ENCODE peak calls at places on chromosomes 11 and 22, in four cellular contexts. Y is hepatocyte, Q is colonic mucosa, K is fibroblast of the aortic adventitia. U is an unnamed sample.

GRCh38 chr11:115548878-115549528 is 44.8 kb upstream of the CADM1 start:
- DNase-seq in K (no peak), Y (peak), Q (peak), U (no peak)

GRCh38 chr11:7787239-7787638 is 9.5 kb downstream of the OR5P2 start:
- DNase-seq in Y (no peak), K (no peak), Q (no peak), U (no peak)

GRCh38 chr11:72583177-72583553 is 91.1 kb downstream of the PDE2A start:
- DNase-seq in K (no peak), Q (no peak), Y (no peak), U (no peak)

GRCh38 chr11:44904261-44905080 is 46.2 kb downstream of the TP53I11 start:
- DNase-seq in K (no peak), Y (no peak), Q (no peak), U (no peak)

GRCh38 chr11:123212406-123212805 is 17.4 kb upstream of the CLMP start:
- DNase-seq in K (peak), Y (no peak), Q (no peak), U (no peak)

GRCh38 chr22:24542641-24543040 is 12.3 kb downstream of the GUCD1 start:
- DNase-seq in K (no peak), Q (no peak), Y (no peak), U (no peak)

GRCh38 chr11:68128682-68129327 is 7.6 kb upstream of the CHKA start:
- DNase-seq in K (peak), Q (no peak), Y (peak), U (peak)

GRCh38 chr11:55401011-55401410 is 33.2 kb downstream of the OR4A15 start:
- DNase-seq in Q (no peak), Y (no peak), K (no peak), U (no peak)

GRCh38 chr11:125923012-125923579 is 18.8 kb downstream of the DDX25 start:
- DNase-seq in K (peak), Q (peak), Y (peak), U (peak)

GRCh38 chr22:49046546-49047305 is 780.9 kb downstream of the BRD1 start:
- DNase-seq in Y (peak), K (no peak), Q (peak), U (no peak)

GRCh38 chr11:122033631-122034030 is 82.4 kb downstream of the BLID start:
- DNase-seq in Q (no peak), Y (no peak), K (no peak), U (no peak)

GRCh38 chr11:2317354-2318050 is 15.7 kb downstream of the TSPAN32 start:
- DNase-seq in Q (no peak), Y (no peak), K (no peak), U (no peak)

GRCh38 chr11:12799373-12799835 is 125.2 kb downstream of the TEAD1 start:
- DNase-seq in K (no peak), Y (no peak), Q (no peak), U (no peak)

GRCh38 chr22:38754247-38755154 is 1.3 kb downstream of the SUN2 start:
- DNase-seq in Q (peak), K (peak), Y (peak), U (peak)

GRCh38 chr22:41334215-41334614 is 32.9 kb downstream of the ZC3H7B start:
- DNase-seq in K (no peak), Q (no peak), Y (no peak), U (no peak)

GRCh38 chr11:70779433-70780245 is 381.3 kb downstream of the CTTN start:
- DNase-seq in Q (no peak), K (no peak), Y (no peak), U (no peak)

GRCh38 chr11:116353517-116353916 is 419.3 kb downstream of the BUD13 start:
- DNase-seq in K (no peak), Y (peak), Q (no peak), U (no peak)

GRCh38 chr11:13168281-13168680 is 109.3 kb upstream of the BMAL1 start:
- DNase-seq in Q (no peak), Y (peak), K (no peak), U (no peak)

GRCh38 chr11:19344661-19345518 is 104.1 kb upstream of the E2F8 start:
- DNase-seq in Y (peak), K (peak), Q (peak), U (peak)

GRCh38 chr11:9838961-9839360 is 175.1 kb downstream of the SWAP70 start:
- DNase-seq in Q (no peak), Y (no peak), K (no peak), U (no peak)

GRCh38 chr11:112394304-112394703 is 133.6 kb upstream of the PLET1 start:
- DNase-seq in Q (no peak), Y (no peak), K (no peak), U (no peak)

GRCh38 chr11:104333977-104334376 is 170.0 kb upstream of the PDGFD start:
- DNase-seq in K (no peak), Y (peak), Q (no peak), U (no peak)

GRCh38 chr11:126739499-126740145 is 260.9 kb downstream of the KIRREL3 start:
- DNase-seq in Y (no peak), Q (no peak), K (peak), U (no peak)

GRCh38 chr11:43687120-43687791 is 6.7 kb downstream of the HSD17B12 start:
- DNase-seq in Q (peak), K (peak), Y (no peak), U (no peak)

GRCh38 chr11:47464479-47464878 is 15.5 kb upstream of the RAPSN start:
- DNase-seq in Y (no peak), K (no peak), Q (no peak), U (no peak)

GRCh38 chr11:59429924-59430516 is 3.8 kb upstream of the OR5A2 start:
- DNase-seq in Y (peak), Q (peak), K (peak), U (peak)

GRCh38 chr11:73760066-73760679 is 701 bp downstream of the RAB6A start:
- DNase-seq in Q (peak), K (peak), Y (peak), U (no peak)

GRCh38 chr22:43129426-43130425 is 13.5 kb downstream of the MCAT start:
- DNase-seq in Q (no peak), Y (no peak), K (no peak), U (no peak)

GRCh38 chr22:43126506-43127165 is 16.1 kb downstream of the BIK start:
- DNase-seq in Q (peak), K (peak), Y (peak), U (peak)

GRCh38 chr22:43128116-43128515 is 15.1 kb downstream of the MCAT start:
- DNase-seq in K (no peak), Y (no peak), Q (no peak), U (no peak)

GRCh38 chr22:43127166-43127908 is 15.9 kb downstream of the MCAT start:
- DNase-seq in K (no peak), Y (peak), Q (peak), U (no peak)

DNA sequence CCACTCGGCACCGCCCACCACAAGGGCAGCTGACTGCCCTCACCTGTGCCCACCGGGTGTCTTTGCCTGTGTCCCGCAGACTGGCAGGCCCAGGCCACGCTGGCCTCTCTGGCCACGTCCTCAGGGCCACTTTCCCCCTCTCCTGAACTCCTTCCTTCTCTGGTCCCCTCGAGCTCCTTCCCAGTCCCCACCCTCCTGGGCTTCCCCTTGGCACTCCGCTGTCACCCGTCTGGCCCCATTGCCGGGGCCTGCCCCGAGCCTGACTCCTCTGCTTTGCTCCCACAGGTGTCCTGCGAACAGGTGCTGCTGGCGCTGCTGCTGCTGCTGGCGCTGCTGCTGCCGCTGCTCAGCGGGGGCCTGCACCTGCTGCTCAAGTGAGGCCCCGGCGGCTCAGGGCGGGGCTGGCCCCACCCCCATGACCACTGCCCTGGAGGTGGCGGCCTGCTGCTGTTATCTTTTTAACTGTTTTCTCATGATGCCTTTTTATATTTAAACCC is 14.2 kb downstream of the MCAT start:
- DNase-seq in K (no peak), Q (peak), Y (peak), U (no peak)
- H3K4me3 ChIP-seq in K (no peak), Q (peak), Y (no peak), U (no peak)

GRCh38 chr22:32808038-32808445 is 6.5 kb downstream of the TIMP3 start:
- DNase-seq in Q (no peak), K (no peak), Y (no peak), U (no peak)
- H3K4me3 ChIP-seq in Q (no peak), K (no peak), Y (no peak), U (no peak)

GRCh38 chr11:65211293-65212105 is 29.8 kb downstream of the CAPN1 start:
- DNase-seq in Y (no peak), Q (no peak), K (no peak), U (no peak)
- H3K4me3 ChIP-seq in Y (no peak), Q (no peak), K (no peak), U (no peak)

DNA sequence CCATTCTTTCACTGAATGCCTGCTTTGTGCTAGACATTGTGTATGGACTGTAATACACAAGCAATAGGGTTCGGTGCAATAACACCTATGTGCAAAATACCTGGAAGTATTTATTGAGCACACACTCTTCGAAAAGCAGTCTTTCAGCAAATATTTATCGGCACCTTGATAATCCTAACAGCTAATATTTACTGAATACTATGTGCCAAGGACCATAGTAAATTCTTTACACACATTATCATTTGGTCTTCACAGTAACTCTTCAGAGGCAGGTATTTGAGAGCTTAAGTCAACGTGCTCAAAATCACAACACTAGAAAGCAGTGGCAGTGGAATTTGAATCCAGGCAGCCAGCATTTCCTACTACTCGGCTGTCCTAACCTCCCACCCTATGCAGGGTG is 2.2 kb downstream of the B3GNT6 start:
- DNase-seq in Q (peak), Y (no peak), K (no peak), U (no peak)
- H3K4me3 ChIP-seq in Q (no peak), Y (no peak), K (no peak), U (no peak)

U was measured in astrocyte of the cerebellum.